ENCODE peak calls at places on chromosome 1, in eight cellular contexts. A is IMR-90; I is aorta; F is ovary; C is RWPE2; H is CD4-positive, alpha-beta memory T cell; T is GM23248; V is PC-3. O is an unnamed sample. For H3K4me1 and H3K36me3, the result is how much of the 10 kb centered on the place peaks cover.

GRCh38 chr1:155740995-155741394 is 52.1 kb downstream of the DAP3 start:
- DNase-seq in F (no peak), V (no peak), I (no peak), T (no peak), C (no peak), A (no peak), H (no peak), O (no peak)

GRCh38 chr1:101298663-101299062 is 61.8 kb downstream of the S1PR1 start:
- DNase-seq in T (no peak), H (peak), C (no peak), A (no peak), I (no peak), V (no peak), F (no peak), O (no peak)

GRCh38 chr1:115654663-115655306 is 13.0 kb downstream of the VANGL1 start:
- DNase-seq in I (no peak), A (peak), C (no peak), T (no peak), F (peak), H (no peak), V (no peak), O (no peak)

GRCh38 chr1:154755858-154756730 is 114.0 kb downstream of the KCNN3 start:
- DNase-seq in H (no peak), C (no peak), T (peak), F (no peak), V (peak), I (peak), A (peak), O (no peak)

GRCh38 chr1:4500441-4500840 is 154.0 kb upstream of the AJAP1 start:
- DNase-seq in V (no peak), H (no peak), F (no peak), I (peak), T (no peak), A (no peak), C (no peak), O (no peak)

GRCh38 chr1:147647796-147648633 is 22.3 kb downstream of the ACP6 start:
- DNase-seq in I (no peak), H (peak), C (no peak), T (no peak), F (no peak), V (no peak), A (no peak), O (no peak)

GRCh38 chr1:17599301-17600300 is 60.1 kb downstream of the ARHGEF10L start:
- DNase-seq in A (no peak), C (no peak), F (no peak), I (no peak), T (no peak), H (no peak), V (no peak), O (no peak)

GRCh38 chr1:151964510-151964909 is 29.1 kb downstream of the S100A10 start:
- DNase-seq in A (no peak), C (no peak), T (peak), H (no peak), V (peak), I (no peak), F (no peak), O (no peak)

GRCh38 chr1:23169727-23170335 is 1.2 kb upstream of the LUZP1 start:
- DNase-seq in C (no peak), I (peak), A (peak), F (peak), T (peak), V (no peak), H (no peak), O (peak)

GRCh38 chr1:19067187-19067911 is 110.9 kb upstream of the IFFO2 start:
- DNase-seq in V (peak), I (no peak), F (peak), T (no peak), H (no peak), A (no peak), C (no peak), O (no peak)

GRCh38 chr1:38958967-38959366 is 17.3 kb upstream of the RHBDL2 start:
- DNase-seq in T (peak), H (no peak), V (peak), I (no peak), F (no peak), A (peak), C (no peak), O (no peak)

GRCh38 chr1:65175171-65176070 is 27.4 kb downstream of the AK4 start:
- DNase-seq in F (no peak), I (no peak), V (no peak), A (peak), H (no peak), T (no peak), C (no peak), O (no peak)

GRCh38 chr1:113813218-113813617 is 942 bp upstream of the RSBN1 start:
- DNase-seq in I (no peak), A (no peak), C (no peak), T (no peak), V (no peak), H (no peak), F (peak), O (peak)

GRCh38 chr1:38784452-38785284 is 74.9 kb downstream of the RRAGC start:
- DNase-seq in F (no peak), I (no peak), V (no peak), H (no peak), A (no peak), C (no peak), T (no peak), O (no peak)

GRCh38 chr1:39196244-39197215 is 8.0 kb upstream of the MACF1 start:
- DNase-seq in I (no peak), A (peak), H (peak), F (no peak), C (no peak), V (peak), T (peak), O (no peak)

GRCh38 chr1:112054504-112054903 is 65.0 kb upstream of the KCND3 start:
- DNase-seq in F (no peak), C (no peak), T (no peak), V (no peak), H (no peak), I (no peak), A (no peak), O (no peak)

GRCh38 chr1:68104155-68104554 is 53.7 kb upstream of the DIRAS3 start:
- DNase-seq in F (no peak), V (peak), C (no peak), A (peak), H (no peak), T (peak), I (no peak), O (no peak)

GRCh38 chr1:236206548-236206947 is 64.2 kb downstream of the GPR137B start:
- DNase-seq in F (no peak), A (no peak), V (no peak), C (no peak), I (no peak), T (no peak), H (no peak), O (no peak)

GRCh38 chr1:248823517-248824001 is 2.2 kb downstream of the SH3BP5L start:
- DNase-seq in F (no peak), T (peak), H (no peak), I (no peak), C (no peak), V (peak), A (peak), O (no peak)

GRCh38 chr1:248821641-248822040 is 4.1 kb downstream of the SH3BP5L start:
- DNase-seq in F (no peak), C (no peak), I (no peak), H (no peak), A (no peak), T (no peak), V (no peak), O (no peak)

GRCh38 chr1:248821101-248821500 is 4.6 kb downstream of the SH3BP5L start:
- DNase-seq in F (no peak), A (peak), H (no peak), V (peak), C (no peak), I (peak), T (peak), O (no peak)

GRCh38 chr1:248824301-248824700 is 1.4 kb downstream of the SH3BP5L start:
- DNase-seq in V (no peak), I (no peak), H (no peak), C (no peak), F (no peak), A (no peak), T (no peak), O (no peak)

GRCh38 chr1:248822148-248823032 is 3.3 kb downstream of the SH3BP5L start:
- DNase-seq in T (no peak), I (no peak), F (no peak), V (peak), A (no peak), C (no peak), H (no peak), O (no peak)
- H3K4me1 ChIP-seq in T (half or more), I (under half), F (under half), V (half or more), A (under half), C (under half), H (half or more), O (under half)

GRCh38 chr1:31362032-31362431 is 10.8 kb downstream of the FABP3 start:
- DNase-seq in V (no peak), T (no peak), F (no peak), H (no peak), I (no peak), C (no peak), A (no peak), O (no peak)
- H3K36me3 ChIP-seq in V (under half), T (under half), F (under half), H (under half), I (under half), C (under half), A (under half), O (under half)

GRCh38 chr1:82932727-82933126 is 1066.2 kb downstream of the TTLL7 start:
- DNase-seq in F (no peak), T (no peak), I (no peak), C (no peak), V (no peak), A (no peak), H (no peak), O (no peak)
- H3K4me1 ChIP-seq in F (under half), T (under half), I (under half), C (under half), V (under half), A (under half), H (under half), O (under half)

GRCh38 chr1:46064708-46065107 is 67.7 kb downstream of the PIK3R3 start:
- DNase-seq in C (no peak), H (no peak), T (no peak), F (no peak), A (no peak), V (no peak), I (no peak), O (no peak)

GRCh38 chr1:46067652-46068051 is 64.8 kb downstream of the PIK3R3 start:
- DNase-seq in A (no peak), H (no peak), T (no peak), F (no peak), V (no peak), I (no peak), C (no peak), O (no peak)

GRCh38 chr1:46068525-46068924 is 63.9 kb downstream of the PIK3R3 start:
- DNase-seq in H (no peak), V (no peak), C (no peak), A (no peak), I (no peak), T (no peak), F (no peak), O (no peak)

GRCh38 chr1:46062651-46063319 is 69.6 kb downstream of the PIK3R3 start:
- DNase-seq in H (peak), V (no peak), I (no peak), C (no peak), F (no peak), A (peak), T (peak), O (no peak)

DNA sequence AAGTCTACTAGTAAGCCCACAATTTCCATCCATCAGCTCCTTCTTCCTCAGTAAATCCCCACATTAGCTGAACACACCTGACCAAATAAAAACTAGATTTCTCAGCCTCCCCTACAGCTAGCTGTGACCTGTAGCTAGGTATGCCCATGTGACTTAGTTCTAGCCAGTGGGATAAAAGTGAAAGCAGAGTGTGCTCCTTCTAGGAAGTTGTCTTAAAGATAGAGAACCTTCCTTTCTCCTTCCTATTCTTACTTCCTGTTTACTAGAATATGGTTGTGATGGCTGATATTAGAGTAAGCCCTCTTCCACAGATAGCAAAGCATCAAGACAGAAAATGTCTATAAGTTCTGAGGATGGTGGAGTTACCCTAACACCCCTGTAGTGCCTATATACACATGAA is 67.0 kb downstream of the PIK3R3 start:
- DNase-seq in T (no peak), F (no peak), I (no peak), C (no peak), A (no peak), H (peak), V (no peak), O (no peak)
- H3K36me3 ChIP-seq in T (under half), F (under half), I (under half), C (under half), A (under half), H (under half), V (under half), O (under half)

GRCh38 chr1:54290443-54291184 is 90.6 kb downstream of the MRPL37 start:
- DNase-seq in C (no peak), H (no peak), T (peak), F (no peak), V (no peak), I (peak), A (peak), O (peak)

GRCh38 chr1:54287821-54288220 is 87.9 kb downstream of the MRPL37 start:
- DNase-seq in I (no peak), H (no peak), F (no peak), A (peak), V (no peak), T (peak), C (no peak), O (peak)

GRCh38 chr1:54289939-54290233 is 89.9 kb downstream of the MRPL37 start:
- DNase-seq in C (no peak), I (no peak), T (peak), F (no peak), H (no peak), V (no peak), A (no peak), O (no peak)

GRCh38 chr1:54287176-54287650 is 87.2 kb downstream of the MRPL37 start:
- DNase-seq in A (peak), C (no peak), V (no peak), H (peak), T (peak), I (peak), F (peak), O (peak)

DNA sequence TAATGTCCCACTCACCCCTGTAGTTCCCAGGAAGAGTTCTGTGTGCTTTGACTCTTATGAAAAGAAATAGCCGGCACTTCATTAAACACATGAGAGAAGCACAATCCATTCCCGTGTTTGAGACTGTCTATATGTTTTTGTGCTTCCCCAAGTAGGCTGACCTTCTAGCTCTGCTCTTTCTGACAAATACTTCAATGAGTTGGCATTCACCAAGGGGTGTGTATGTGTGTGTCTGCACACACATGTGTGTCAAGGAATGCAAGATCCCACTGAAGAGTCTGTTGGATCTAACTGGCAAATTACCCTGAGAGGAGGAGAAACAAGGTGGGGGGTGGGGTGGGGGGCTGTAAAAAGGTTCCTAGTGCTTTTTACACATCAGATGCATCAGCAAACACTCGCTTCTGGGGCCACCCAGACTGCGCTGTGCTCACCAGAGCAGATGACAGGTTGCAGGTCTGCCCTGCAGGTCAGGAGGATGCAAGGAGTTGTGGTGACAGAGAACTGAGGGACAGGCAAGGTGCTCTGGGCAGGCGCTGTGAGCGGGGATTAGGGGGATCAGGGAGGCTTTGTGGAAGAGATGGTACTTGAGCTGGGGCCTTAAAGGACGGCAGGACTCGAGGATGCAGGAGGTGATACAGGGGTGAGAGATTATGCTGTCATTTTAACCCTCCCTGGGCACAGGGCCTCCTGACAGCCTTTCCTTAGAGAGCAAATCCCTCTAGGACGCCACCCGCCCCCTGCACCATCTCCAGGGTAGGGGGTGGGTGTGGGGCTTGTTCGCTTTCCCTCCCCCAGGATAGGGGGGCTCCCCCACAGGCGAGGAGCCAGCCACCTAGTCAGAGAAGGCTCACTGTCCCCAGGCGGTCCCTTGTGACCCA is 89.3 kb downstream of the MRPL37 start:
- DNase-seq in V (no peak), F (no peak), C (no peak), H (no peak), T (peak), I (no peak), A (peak), O (peak)
- H3K4me1 ChIP-seq in V (under half), F (half or more), C (under half), H (half or more), T (under half), I (under half), A (under half), O (under half)

GRCh38 chr1:207815466-207815865 is 63.6 kb downstream of the CD46 start:
- DNase-seq in A (no peak), F (no peak), I (no peak), V (no peak), T (no peak), C (no peak), H (no peak), O (no peak)
- H3K36me3 ChIP-seq in A (under half), F (under half), I (under half), V (under half), T (under half), C (under half), H (half or more), O (half or more)

GRCh38 chr1:172678990-172679772 is 20.3 kb downstream of the FASLG start:
- DNase-seq in V (no peak), A (no peak), T (no peak), H (no peak), F (no peak), I (no peak), C (no peak), O (no peak)
- H3K4me1 ChIP-seq in V (under half), A (under half), T (under half), H (under half), F (under half), I (under half), C (under half), O (under half)

DNA sequence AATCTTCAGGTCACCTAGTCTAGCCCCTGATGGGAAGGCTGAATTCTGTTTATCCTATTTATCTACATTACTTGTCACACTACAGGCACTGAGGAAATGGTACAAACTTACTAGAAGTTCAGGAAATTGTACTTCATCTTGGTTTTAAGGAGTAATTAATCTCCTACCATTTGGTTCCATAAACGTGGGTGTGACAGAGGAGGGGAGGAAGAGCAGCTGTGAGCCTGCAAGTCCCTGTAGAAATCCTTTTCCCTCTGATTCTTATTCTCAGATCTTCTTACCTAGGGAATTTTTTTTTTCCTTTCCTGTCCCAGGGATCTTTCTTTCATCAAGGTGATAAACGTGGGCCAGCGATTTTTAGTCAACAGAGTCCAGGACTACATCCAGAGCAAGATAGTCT is 14.1 kb downstream of the PFKFB2 start:
- DNase-seq in A (no peak), I (no peak), V (no peak), T (no peak), C (no peak), F (no peak), H (no peak), O (no peak)
- H3K36me3 ChIP-seq in A (under half), I (under half), V (half or more), T (under half), C (under half), F (under half), H (under half), O (half or more)

GRCh38 chr1:110055493-110056283 is 14.8 kb downstream of the ALX3 start:
- DNase-seq in F (no peak), V (no peak), I (peak), H (no peak), A (peak), T (peak), C (no peak), O (no peak)

GRCh38 chr1:110057963-110058518 is 12.4 kb downstream of the ALX3 start:
- DNase-seq in A (no peak), T (peak), F (no peak), I (peak), H (no peak), C (no peak), V (no peak), O (no peak)

GRCh38 chr1:110056776-110057175 is 13.7 kb downstream of the ALX3 start:
- DNase-seq in C (no peak), H (no peak), F (no peak), I (peak), T (peak), A (peak), V (peak), O (no peak)

GRCh38 chr1:110058591-110058990 is 11.9 kb downstream of the ALX3 start:
- DNase-seq in H (no peak), I (no peak), V (no peak), A (no peak), T (peak), C (no peak), F (no peak), O (no peak)

DNA sequence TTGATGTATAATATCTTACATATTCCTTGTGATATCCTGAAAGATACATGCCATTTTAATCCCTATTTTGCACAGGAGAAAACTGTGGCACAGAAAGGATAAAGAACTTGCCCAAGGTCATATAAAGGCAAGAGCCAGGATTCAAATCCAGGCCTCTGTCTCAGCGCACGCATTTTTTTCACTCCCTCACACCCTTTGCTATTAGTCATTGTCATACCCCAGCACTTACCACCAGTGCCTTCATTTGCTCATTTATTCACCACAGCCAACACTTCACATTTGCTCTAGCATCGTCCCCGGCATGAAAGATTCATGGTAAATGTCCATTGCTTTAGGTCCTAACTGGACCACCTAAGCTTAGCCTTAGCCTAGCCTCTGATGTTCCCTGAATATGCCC is 14.2 kb downstream of the ALX3 start:
- DNase-seq in C (no peak), A (no peak), V (no peak), T (peak), H (no peak), F (no peak), I (no peak), O (no peak)
- H3K4me1 ChIP-seq in C (under half), A (under half), V (under half), T (half or more), H (under half), F (under half), I (under half), O (under half)

O was measured in kidney.